ENCODE peak calls at places on chromosomes 7 and 10, in four cellular contexts. One of them, this sample, is unnamed.

GRCh38 chr10:114412907-114413386 is 8.6 kb upstream of the AFAP1L2 start:
- DNase-seq in WERI-Rb-1: no peak
- DNase-seq in CD4-positive, alpha-beta memory T cell: no peak
- DNase-seq in putamen: no peak
- DNase-seq in this sample: no peak

GRCh38 chr7:91263359-91264082 is 712 bp upstream of the FZD1 start:
- DNase-seq in WERI-Rb-1: peak
- DNase-seq in CD4-positive, alpha-beta memory T cell: no peak
- DNase-seq in putamen: peak
- DNase-seq in this sample: peak

GRCh38 chr10:58209669-58210068 is 58.0 kb downstream of the IPMK start:
- DNase-seq in WERI-Rb-1: no peak
- DNase-seq in CD4-positive, alpha-beta memory T cell: no peak
- DNase-seq in putamen: no peak
- DNase-seq in this sample: no peak

GRCh38 chr7:137001041-137001440 is 132.6 kb downstream of the CHRM2 start:
- DNase-seq in WERI-Rb-1: no peak
- DNase-seq in CD4-positive, alpha-beta memory T cell: no peak
- DNase-seq in putamen: no peak
- DNase-seq in this sample: peak

GRCh38 chr10:78255796-78256638 is 222.4 kb downstream of the RPS24 start:
- DNase-seq in WERI-Rb-1: no peak
- DNase-seq in CD4-positive, alpha-beta memory T cell: no peak
- DNase-seq in putamen: peak
- DNase-seq in this sample: no peak

GRCh38 chr10:103834436-103835095 is 20.8 kb downstream of the SH3PXD2A start:
- DNase-seq in WERI-Rb-1: no peak
- DNase-seq in CD4-positive, alpha-beta memory T cell: no peak
- DNase-seq in putamen: no peak
- DNase-seq in this sample: no peak

GRCh38 chr7:92584953-92585352 is 5.2 kb downstream of the FAM133B start:
- DNase-seq in WERI-Rb-1: no peak
- DNase-seq in CD4-positive, alpha-beta memory T cell: peak
- DNase-seq in putamen: no peak
- DNase-seq in this sample: no peak

GRCh38 chr7:150343225-150343624 is 1.8 kb upstream of the RARRES2 start:
- DNase-seq in WERI-Rb-1: no peak
- DNase-seq in CD4-positive, alpha-beta memory T cell: no peak
- DNase-seq in putamen: no peak
- DNase-seq in this sample: no peak

GRCh38 chr7:74115326-74115725 is 31.7 kb downstream of the LIMK1 start:
- DNase-seq in WERI-Rb-1: peak
- DNase-seq in CD4-positive, alpha-beta memory T cell: no peak
- DNase-seq in putamen: no peak
- DNase-seq in this sample: no peak

GRCh38 chr7:151367304-151367703 is 25.7 kb downstream of the NUB1 start:
- DNase-seq in WERI-Rb-1: no peak
- DNase-seq in CD4-positive, alpha-beta memory T cell: no peak
- DNase-seq in putamen: no peak
- DNase-seq in this sample: no peak

GRCh38 chr7:96991850-96992623 is 13.3 kb upstream of the DLX6 start:
- DNase-seq in WERI-Rb-1: no peak
- DNase-seq in CD4-positive, alpha-beta memory T cell: no peak
- DNase-seq in putamen: no peak
- DNase-seq in this sample: no peak

GRCh38 chr10:103241262-103242011 is 4.2 kb upstream of the RPEL1 start:
- DNase-seq in WERI-Rb-1: no peak
- DNase-seq in CD4-positive, alpha-beta memory T cell: no peak
- DNase-seq in putamen: no peak
- DNase-seq in this sample: no peak

GRCh38 chr10:122310311-122311050 is 39.4 kb downstream of the BTBD16 start:
- DNase-seq in WERI-Rb-1: no peak
- DNase-seq in CD4-positive, alpha-beta memory T cell: no peak
- DNase-seq in putamen: no peak
- DNase-seq in this sample: no peak

GRCh38 chr10:125123363-125124113 is 36.8 kb downstream of the CTBP2 start:
- DNase-seq in WERI-Rb-1: no peak
- DNase-seq in CD4-positive, alpha-beta memory T cell: no peak
- DNase-seq in putamen: peak
- DNase-seq in this sample: no peak

GRCh38 chr10:96292971-96293909 is 11.0 kb upstream of the DNTT start:
- DNase-seq in WERI-Rb-1: peak
- DNase-seq in CD4-positive, alpha-beta memory T cell: no peak
- DNase-seq in putamen: peak
- DNase-seq in this sample: peak

GRCh38 chr7:75055830-75056431 is 17.7 kb downstream of the RCC1L start:
- DNase-seq in WERI-Rb-1: no peak
- DNase-seq in CD4-positive, alpha-beta memory T cell: no peak
- DNase-seq in putamen: no peak
- DNase-seq in this sample: no peak

GRCh38 chr7:18201349-18201748 is 173.7 kb upstream of the PRPS1L1 start:
- DNase-seq in WERI-Rb-1: no peak
- DNase-seq in CD4-positive, alpha-beta memory T cell: no peak
- DNase-seq in putamen: no peak
- DNase-seq in this sample: no peak